ENCODE peak calls at places on chromosome 22, in seven cellular contexts. V is naive thymus-derived CD8-positive, alpha-beta T cell; A is T-cell; N is A172; O is AG08396; B is cardiac septum; I is left ventricle myocardium inferior. K is an unnamed sample.

GRCh38 chr22:50530280-50530856 is 556 bp upstream of the TYMP start:
- DNase-seq in V (no peak), A (no peak), N (no peak), O (peak; percentile 77), B (peak; percentile 93), I (peak; percentile 87), K (no peak)

GRCh38 chr22:49325531-49326395 is 501.9 kb downstream of the BRD1 start:
- DNase-seq in V (no peak), A (no peak), N (no peak), O (no peak), B (no peak), I (no peak), K (no peak)

GRCh38 chr22:41237036-41237706 is 3.6 kb downstream of the CHADL start:
- DNase-seq in V (no peak), A (no peak), N (no peak), O (no peak), B (no peak), I (no peak), K (no peak)

GRCh38 chr22:32103648-32104326 is 55.3 kb downstream of the C22orf42 start:
- DNase-seq in V (no peak), A (no peak), N (no peak), O (no peak), B (no peak), I (no peak), K (no peak)

GRCh38 chr22:42644422-42645340 is 4.3 kb upstream of the ATP5MGL start:
- DNase-seq in V (no peak), A (no peak), N (no peak), O (peak; percentile 45), B (no peak), I (peak; percentile 67), K (no peak)

GRCh38 chr22:38718414-38718813 is 12.7 kb downstream of the GTPBP1 start:
- DNase-seq in V (no peak), A (no peak), N (peak; percentile 83), O (peak; percentile 88), B (peak; percentile 76), I (no peak), K (no peak)

GRCh38 chr22:50701076-50701419 is 28.4 kb downstream of the SHANK3 start:
- DNase-seq in V (no peak), A (no peak), N (no peak), O (no peak), B (peak; percentile 58), I (no peak), K (no peak)

GRCh38 chr22:43060213-43060612 is 29.0 kb downstream of the TTLL1 start:
- DNase-seq in V (peak; percentile 30), A (peak; percentile 35), N (peak; percentile 4), O (peak; percentile 45), B (no peak), I (no peak), K (peak; percentile 15)

GRCh38 chr22:30423296-30423958 is 2.1 kb upstream of the MTFP1 start:
- DNase-seq in V (peak; percentile 35), A (no peak), N (no peak), O (no peak), B (no peak), I (peak; percentile 74), K (no peak)

GRCh38 chr22:32327596-32328171 is 30.0 kb upstream of the RFPL3 start:
- DNase-seq in V (no peak), A (no peak), N (no peak), O (no peak), B (no peak), I (no peak), K (no peak)

GRCh38 chr22:32619614-32620426 is 145.2 kb downstream of the FBXO7 start:
- DNase-seq in V (no peak), A (no peak), N (peak; percentile 30), O (peak; percentile 63), B (no peak), I (peak; percentile 64), K (no peak)

GRCh38 chr22:30206964-30207363 is 39.6 kb downstream of the LIF start:
- DNase-seq in V (no peak), A (no peak), N (peak; percentile 94), O (peak; percentile 90), B (no peak), I (no peak), K (no peak)

GRCh38 chr22:31022516-31022915 is 53.5 kb downstream of the TUG1 start:
- DNase-seq in V (no peak), A (no peak), N (no peak), O (no peak), B (peak; percentile 12), I (no peak), K (no peak)

GRCh38 chr22:35995345-35995744 is 33.3 kb downstream of the RBFOX2 start:
- DNase-seq in V (no peak), A (no peak), N (no peak), O (no peak), B (no peak), I (no peak), K (no peak)

GRCh38 chr22:29872145-29872893 is 10.7 kb upstream of the MTMR3 start:
- DNase-seq in V (no peak), A (no peak), N (no peak), O (no peak), B (no peak), I (no peak), K (no peak)

GRCh38 chr22:39180566-39180965 is 28.1 kb upstream of the CBX7 start:
- DNase-seq in V (no peak), A (no peak), N (no peak), O (no peak), B (peak; percentile 43), I (no peak), K (no peak)

GRCh38 chr22:37057796-37058510 is 6.4 kb downstream of the KCTD17 start:
- DNase-seq in V (no peak), A (no peak), N (no peak), O (no peak), B (no peak), I (no peak), K (no peak)

GRCh38 chr22:42928969-42929837 is 72.1 kb upstream of the ARFGAP3 start:
- DNase-seq in V (no peak), A (no peak), N (no peak), O (no peak), B (peak; percentile 78), I (no peak), K (no peak)

GRCh38 chr22:44491666-44492405 is 6.2 kb downstream of the RTL6 start:
- DNase-seq in V (no peak), A (no peak), N (no peak), O (no peak), B (no peak), I (no peak), K (no peak)

GRCh38 chr22:19361501-19362103 is 69.9 kb downstream of the HIRA start:
- DNase-seq in V (no peak), A (no peak), N (no peak), O (no peak), B (no peak), I (no peak), K (no peak)

GRCh38 chr22:24391836-24392217 is 35.6 kb upstream of the ADORA2A start:
- DNase-seq in V (no peak), A (no peak), N (peak; percentile 52), O (no peak), B (no peak), I (no peak), K (no peak)

GRCh38 chr22:36282078-36282831 is 29.3 kb downstream of the APOL1 start:
- DNase-seq in V (no peak), A (no peak), N (no peak), O (no peak), B (no peak), I (no peak), K (no peak)

GRCh38 chr22:22754961-22755777 is 110.8 kb downstream of the GGTLC2 start:
- DNase-seq in V (no peak), A (no peak), N (no peak), O (no peak), B (no peak), I (no peak), K (no peak)

GRCh38 chr22:32558681-32559355 is 84.2 kb downstream of the FBXO7 start:
- DNase-seq in V (no peak), A (no peak), N (peak; percentile 87), O (peak; percentile 75), B (no peak), I (peak; percentile 59), K (no peak)

GRCh38 chr22:37325024-37325395 is 42.7 kb downstream of the CYTH4 start:
- DNase-seq in V (no peak), A (no peak), N (no peak), O (no peak), B (no peak), I (no peak), K (no peak)

GRCh38 chr22:19607198-19608113 is 83.2 kb upstream of the CLDN5 start:
- DNase-seq in V (no peak), A (peak; percentile 82), N (no peak), O (no peak), B (no peak), I (no peak), K (peak; percentile 60)

K was measured in CD4-positive, CD25-positive, alpha-beta regulatory T cell.